ENCODE peak calls at places on chromosome 10, in four cellular contexts. One of them, this sample, is unnamed.

GRCh38 chr10:33248638-33249037 is 85.8 kb downstream of the NRP1 start:
- DNase-seq in GM23338: no peak
- DNase-seq in transverse colon: no peak
- DNase-seq in NT2/D1: no peak
- DNase-seq in this sample: no peak

GRCh38 chr10:48651839-48652238 is 32.8 kb upstream of the WDFY4 start:
- DNase-seq in GM23338: no peak
- DNase-seq in transverse colon: no peak
- DNase-seq in NT2/D1: no peak
- DNase-seq in this sample: no peak

GRCh38 chr10:119252051-119252465 is 44.7 kb downstream of the GRK5 start:
- DNase-seq in GM23338: no peak
- DNase-seq in transverse colon: no peak
- DNase-seq in NT2/D1: no peak
- DNase-seq in this sample: no peak

GRCh38 chr10:12954866-12955265 is 46.6 kb downstream of the CCDC3 start:
- DNase-seq in GM23338: no peak
- DNase-seq in transverse colon: no peak
- DNase-seq in NT2/D1: no peak
- DNase-seq in this sample: no peak

GRCh38 chr10:126969310-126969709 is 64.1 kb downstream of the DOCK1 start:
- DNase-seq in GM23338: peak; percentile 62
- DNase-seq in transverse colon: peak; percentile 36
- DNase-seq in NT2/D1: no peak
- DNase-seq in this sample: peak; percentile 83

GRCh38 chr10:50739618-50740350 is at the start of gene ASAH2B:
- DNase-seq in GM23338: peak; percentile 85
- DNase-seq in transverse colon: peak; percentile 84
- DNase-seq in NT2/D1: peak; percentile 56
- DNase-seq in this sample: peak; percentile 90

GRCh38 chr10:6396652-6397051 is 183.4 kb downstream of the PRKCQ start:
- DNase-seq in GM23338: no peak
- DNase-seq in transverse colon: no peak
- DNase-seq in NT2/D1: no peak
- DNase-seq in this sample: no peak

GRCh38 chr10:76015245-76015644 is 583.8 kb downstream of the LRMDA start:
- DNase-seq in GM23338: no peak
- DNase-seq in transverse colon: no peak
- DNase-seq in NT2/D1: no peak
- DNase-seq in this sample: no peak

GRCh38 chr10:128763588-128763987 is 637.4 kb upstream of the MKI67 start:
- DNase-seq in GM23338: peak; percentile 21
- DNase-seq in transverse colon: no peak
- DNase-seq in NT2/D1: peak; percentile 11
- DNase-seq in this sample: no peak

GRCh38 chr10:7756360-7756992 is 31.3 kb downstream of the KIN start:
- DNase-seq in GM23338: peak; percentile 53
- DNase-seq in transverse colon: peak; percentile 20
- DNase-seq in NT2/D1: no peak
- DNase-seq in this sample: peak; percentile 43

GRCh38 chr10:24952146-24952700 is at the start of gene PRTFDC1:
- DNase-seq in GM23338: peak; percentile 74
- DNase-seq in transverse colon: peak; percentile 64
- DNase-seq in NT2/D1: no peak
- DNase-seq in this sample: peak; percentile 74

GRCh38 chr10:96448021-96448457 is 65.7 kb downstream of the TLL2 start:
- DNase-seq in GM23338: no peak
- DNase-seq in transverse colon: peak; percentile 14
- DNase-seq in NT2/D1: no peak
- DNase-seq in this sample: no peak

GRCh38 chr10:130871406-130871805 is 440.1 kb downstream of the TCERG1L start:
- DNase-seq in GM23338: no peak
- DNase-seq in transverse colon: no peak
- DNase-seq in NT2/D1: no peak
- DNase-seq in this sample: no peak

GRCh38 chr10:33421789-33422188 is 87.3 kb upstream of the NRP1 start:
- DNase-seq in GM23338: no peak
- DNase-seq in transverse colon: no peak
- DNase-seq in NT2/D1: no peak
- DNase-seq in this sample: peak; percentile 8

GRCh38 chr10:72218329-72218728 is 2.3 kb upstream of the ASCC1 start:
- DNase-seq in GM23338: no peak
- DNase-seq in transverse colon: no peak
- DNase-seq in NT2/D1: no peak
- DNase-seq in this sample: no peak

GRCh38 chr10:33201971-33202370 is 132.5 kb downstream of the NRP1 start:
- DNase-seq in GM23338: no peak
- DNase-seq in transverse colon: no peak
- DNase-seq in NT2/D1: no peak
- DNase-seq in this sample: no peak

GRCh38 chr10:106973716-106974115 is 190.8 kb downstream of the SORCS1 start:
- DNase-seq in GM23338: no peak
- DNase-seq in transverse colon: no peak
- DNase-seq in NT2/D1: no peak
- DNase-seq in this sample: no peak

GRCh38 chr10:90924552-90924951 is 3.7 kb upstream of the ANKRD1 start:
- DNase-seq in GM23338: no peak
- DNase-seq in transverse colon: no peak
- DNase-seq in NT2/D1: no peak
- DNase-seq in this sample: no peak

GRCh38 chr10:4780782-4781181 is 45.2 kb upstream of the AKR1E2 start:
- DNase-seq in GM23338: no peak
- DNase-seq in transverse colon: no peak
- DNase-seq in NT2/D1: no peak
- DNase-seq in this sample: peak; percentile 14

GRCh38 chr10:59887006-59887405 is 19.4 kb downstream of the CCDC6 start:
- DNase-seq in GM23338: no peak
- DNase-seq in transverse colon: no peak
- DNase-seq in NT2/D1: no peak
- DNase-seq in this sample: no peak

GRCh38 chr10:103192451-103193106 is 493 bp downstream of the NT5C2 start:
- DNase-seq in GM23338: peak; percentile 75
- DNase-seq in transverse colon: peak; percentile 84
- DNase-seq in NT2/D1: no peak
- DNase-seq in this sample: peak; percentile 92

GRCh38 chr10:71053169-71053895 is 159.0 kb upstream of the UNC5B start:
- DNase-seq in GM23338: no peak
- DNase-seq in transverse colon: no peak
- DNase-seq in NT2/D1: no peak
- DNase-seq in this sample: no peak
- H3K4me1 ChIP-seq in GM23338: no peaks in the 10 kb centered on the region
- H3K4me1 ChIP-seq in transverse colon: no peaks in the 10 kb centered on the region
- H3K4me1 ChIP-seq in NT2/D1: peaks cover 8% of the 10 kb centered on the region
- H3K4me1 ChIP-seq in this sample: no peaks in the 10 kb centered on the region

DNA sequence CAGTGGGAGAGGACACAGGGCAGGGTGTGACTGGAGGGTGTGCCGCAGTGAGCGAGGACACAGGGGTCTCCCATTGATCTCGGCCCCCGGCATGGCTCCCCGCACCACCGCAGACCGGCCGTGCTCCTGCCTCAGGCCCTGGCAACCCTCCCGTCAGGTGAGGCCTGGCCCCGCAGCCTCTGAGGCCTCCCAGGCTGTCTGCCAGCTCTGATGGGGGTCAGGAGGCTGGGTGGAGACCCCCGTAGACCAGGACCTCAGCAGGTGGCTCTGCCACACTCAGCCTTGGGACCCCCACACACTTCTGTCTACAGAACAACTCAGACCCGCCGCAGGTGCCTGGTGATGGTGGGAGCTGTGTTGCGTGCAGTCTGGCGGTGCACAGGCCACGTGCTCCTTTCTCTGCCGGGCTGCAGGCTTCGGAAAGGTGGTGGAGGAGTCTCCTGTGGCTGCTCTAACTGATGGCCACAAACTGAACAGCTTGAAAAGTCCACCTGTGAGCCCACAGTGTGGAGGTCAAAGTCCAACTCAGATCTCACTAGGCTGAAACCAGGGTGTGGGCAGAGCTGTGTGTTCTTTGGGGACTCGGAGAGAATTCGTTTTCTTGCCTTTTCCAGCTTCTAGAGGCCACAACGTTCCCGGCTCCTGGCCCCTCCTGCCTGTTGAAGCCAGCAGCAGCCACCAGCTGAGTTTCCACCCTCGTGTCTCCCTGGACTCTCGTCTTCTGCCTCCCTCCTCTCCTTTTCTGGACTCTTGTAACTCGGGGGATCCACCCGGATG is 62.4 kb downstream of the PWWP2B start:
- DNase-seq in GM23338: no peak
- DNase-seq in transverse colon: peak; percentile 71
- DNase-seq in NT2/D1: no peak
- DNase-seq in this sample: no peak
- H3K4me1 ChIP-seq in GM23338: no peaks in the 10 kb centered on the region
- H3K4me1 ChIP-seq in transverse colon: peaks cover 64% of the 10 kb centered on the region
- H3K4me1 ChIP-seq in NT2/D1: no peaks in the 10 kb centered on the region
- H3K4me1 ChIP-seq in this sample: no peaks in the 10 kb centered on the region

DNA sequence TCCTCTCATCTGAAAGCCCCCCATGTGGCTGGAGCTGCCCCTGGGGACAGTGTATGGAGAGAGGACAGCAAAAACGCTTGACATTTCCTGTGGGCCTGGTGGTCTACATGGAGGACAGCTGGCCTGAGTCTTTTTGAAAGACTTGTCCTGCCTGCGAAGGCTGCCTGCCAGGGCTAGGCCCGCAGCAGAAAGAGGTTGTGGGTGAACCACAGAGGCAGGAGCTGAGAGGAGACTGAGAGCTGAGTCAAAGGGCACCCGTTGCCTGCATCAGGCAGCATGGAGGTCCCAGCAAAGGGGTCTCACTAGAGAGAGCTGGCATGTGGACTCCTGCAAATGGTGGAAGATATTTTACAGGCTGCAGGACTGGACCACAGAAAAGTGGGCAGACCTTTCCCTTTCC is 66.5 kb downstream of the KAT6B start:
- DNase-seq in GM23338: no peak
- DNase-seq in transverse colon: no peak
- DNase-seq in NT2/D1: no peak
- DNase-seq in this sample: no peak
- H3K4me1 ChIP-seq in GM23338: no peaks in the 10 kb centered on the region
- H3K4me1 ChIP-seq in transverse colon: peaks cover 6% of the 10 kb centered on the region
- H3K4me1 ChIP-seq in NT2/D1: no peaks in the 10 kb centered on the region
- H3K4me1 ChIP-seq in this sample: no peaks in the 10 kb centered on the region

DNA sequence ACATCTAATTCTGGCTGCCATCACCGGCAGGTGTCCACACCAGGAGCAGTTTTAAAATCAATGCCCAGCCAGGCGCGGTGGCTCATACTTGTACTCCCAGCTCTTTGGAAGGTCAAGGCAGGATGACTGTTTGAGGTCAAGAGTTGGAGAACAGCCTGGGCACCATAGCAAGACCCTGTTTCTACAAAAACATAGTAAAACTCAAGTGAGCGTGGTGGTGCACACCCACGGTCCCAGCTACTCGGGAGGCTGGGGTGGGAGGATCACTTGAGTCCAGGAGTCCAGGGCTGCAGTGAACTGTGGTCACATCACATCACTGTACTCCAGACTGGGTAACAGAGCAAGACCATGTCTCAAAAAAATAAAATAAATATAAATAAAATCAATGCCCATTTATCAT is 193.1 kb downstream of the FAM107B start:
- DNase-seq in GM23338: no peak
- DNase-seq in transverse colon: no peak
- DNase-seq in NT2/D1: no peak
- DNase-seq in this sample: no peak
- H3K4me1 ChIP-seq in GM23338: peaks cover 50% of the 10 kb centered on the region
- H3K4me1 ChIP-seq in transverse colon: peaks cover 10% of the 10 kb centered on the region
- H3K4me1 ChIP-seq in NT2/D1: no peaks in the 10 kb centered on the region
- H3K4me1 ChIP-seq in this sample: peaks cover 14% of the 10 kb centered on the region

GRCh38 chr10:86970887-86971145 is 2.5 kb downstream of the ADIRF start:
- DNase-seq in GM23338: peak; percentile 76
- DNase-seq in transverse colon: no peak
- DNase-seq in NT2/D1: no peak
- DNase-seq in this sample: peak; percentile 78
- H3K4me1 ChIP-seq in GM23338: peaks cover 29% of the 10 kb centered on the region
- H3K4me1 ChIP-seq in transverse colon: peaks cover 53% of the 10 kb centered on the region
- H3K4me1 ChIP-seq in NT2/D1: peaks cover 18% of the 10 kb centered on the region
- H3K4me1 ChIP-seq in this sample: peaks cover 5% of the 10 kb centered on the region

DNA sequence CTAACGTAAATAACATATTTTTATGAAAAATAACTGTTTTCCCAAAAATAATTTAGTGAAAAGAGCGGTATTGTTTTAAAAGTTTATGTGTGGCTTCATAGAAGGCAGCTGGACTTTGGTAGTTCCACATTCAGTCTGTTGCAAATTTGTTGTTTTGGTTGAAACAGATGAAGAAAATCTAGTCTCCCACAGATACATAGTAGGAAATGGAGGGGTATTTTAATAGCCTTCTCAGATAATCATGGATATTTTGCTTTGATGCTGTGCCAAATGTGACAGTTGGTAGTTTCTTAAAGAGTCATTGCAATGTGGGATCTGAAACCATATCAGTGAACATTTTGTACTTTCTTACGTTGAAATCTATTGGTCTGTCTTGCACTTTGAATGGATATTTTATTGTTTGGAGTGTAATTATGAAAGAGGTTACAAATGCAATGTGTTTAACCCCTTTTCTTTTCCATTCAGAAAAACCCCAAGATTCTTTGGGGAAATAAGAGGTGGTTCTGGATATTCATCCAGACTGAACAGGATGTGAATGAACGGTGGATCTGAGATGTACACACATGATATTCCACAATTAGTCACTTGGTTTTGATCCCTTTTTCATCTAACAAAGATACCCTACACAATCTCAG is 10.4 kb downstream of the ZNF365 start:
- DNase-seq in GM23338: no peak
- DNase-seq in transverse colon: no peak
- DNase-seq in NT2/D1: no peak
- DNase-seq in this sample: no peak
- H3K4me1 ChIP-seq in GM23338: peaks cover 5% of the 10 kb centered on the region
- H3K4me1 ChIP-seq in transverse colon: no peaks in the 10 kb centered on the region
- H3K4me1 ChIP-seq in NT2/D1: no peaks in the 10 kb centered on the region
- H3K4me1 ChIP-seq in this sample: no peaks in the 10 kb centered on the region

DNA sequence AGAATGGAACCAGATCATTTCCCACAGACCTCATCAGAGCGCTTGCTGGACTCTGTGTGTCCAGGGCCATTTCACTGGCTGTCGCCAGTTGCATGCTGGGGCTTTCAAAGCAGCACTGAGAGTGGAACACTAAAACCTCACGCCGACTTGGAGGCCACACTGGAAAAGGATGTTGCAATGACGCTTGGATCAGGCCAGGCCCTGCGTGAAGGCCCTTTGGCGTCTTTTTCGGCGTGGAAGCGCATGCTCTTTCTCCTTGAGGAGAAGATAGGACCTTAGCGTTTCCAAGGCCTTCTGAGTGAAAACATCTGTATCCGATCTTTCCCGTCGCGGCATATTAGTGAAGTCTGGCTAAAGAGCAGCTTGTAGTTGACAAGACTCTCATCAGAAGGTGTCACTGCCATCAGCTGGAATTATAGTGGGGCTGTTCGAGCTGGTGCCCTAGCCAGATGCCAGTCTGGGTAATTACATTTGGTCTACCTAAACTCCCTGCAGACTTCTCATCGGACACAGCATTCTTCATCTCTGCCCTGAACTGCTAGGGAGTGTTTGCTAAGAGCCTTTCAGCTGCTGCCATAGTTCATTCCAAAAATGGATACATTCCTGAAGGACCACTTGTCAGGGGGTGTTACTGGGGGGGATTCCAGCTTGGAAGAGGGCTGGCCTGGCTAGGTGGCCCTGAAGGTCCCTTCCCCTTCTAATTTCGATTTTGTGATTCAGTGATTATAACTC is 167.7 kb upstream of the TCF7L2 start:
- DNase-seq in GM23338: no peak
- DNase-seq in transverse colon: peak; percentile 49
- DNase-seq in NT2/D1: no peak
- DNase-seq in this sample: no peak
- H3K4me1 ChIP-seq in GM23338: peaks cover 11% of the 10 kb centered on the region
- H3K4me1 ChIP-seq in transverse colon: no peaks in the 10 kb centered on the region
- H3K4me1 ChIP-seq in NT2/D1: no peaks in the 10 kb centered on the region
- H3K4me1 ChIP-seq in this sample: peaks cover 3% of the 10 kb centered on the region

GRCh38 chr10:110303681-110304080 is 1.0 kb downstream of the SMNDC1 start:
- DNase-seq in GM23338: no peak
- DNase-seq in transverse colon: no peak
- DNase-seq in NT2/D1: no peak
- DNase-seq in this sample: no peak
- H3K4me1 ChIP-seq in GM23338: no peaks in the 10 kb centered on the region
- H3K4me1 ChIP-seq in transverse colon: peaks cover 24% of the 10 kb centered on the region
- H3K4me1 ChIP-seq in NT2/D1: no peaks in the 10 kb centered on the region
- H3K4me1 ChIP-seq in this sample: no peaks in the 10 kb centered on the region

This sample was measured in mesendoderm.